ENCODE peak calls at places on chromosomes 7 and 10, in four cellular contexts. P is K562, T is HL-60, W is GM12878. U is an unnamed sample.

GRCh38 chr7:106010331-106010730 is 47.3 kb downstream of the CDHR3 start:
- DNase-seq in P (no peak), T (no peak), W (no peak), U (no peak)

GRCh38 chr7:142760071-142760642 is 10.6 kb upstream of the PRSS2 start:
- DNase-seq in P (no peak), T (no peak), W (no peak), U (no peak)

GRCh38 chr10:88865281-88865876 is 13.7 kb upstream of the ANKRD22 start:
- DNase-seq in P (no peak), T (no peak), W (no peak), U (no peak)

GRCh38 chr10:61642692-61643091 is 20.0 kb upstream of the CABCOCO1 start:
- DNase-seq in P (no peak), T (no peak), W (no peak), U (no peak)

GRCh38 chr10:128147064-128147463 is 20.8 kb upstream of the MKI67 start:
- DNase-seq in P (no peak), T (no peak), W (peak), U (no peak)

GRCh38 chr10:109978481-109978880 is 29.3 kb upstream of the ADD3 start:
- DNase-seq in P (peak), T (no peak), W (no peak), U (no peak)

GRCh38 chr7:134565643-134566136 is 16.8 kb downstream of the AKR1B15 start:
- DNase-seq in P (no peak), T (no peak), W (no peak), U (no peak)

GRCh38 chr7:2965745-2966270 is 77.9 kb downstream of the CARD11 start:
- DNase-seq in P (no peak), T (no peak), W (no peak), U (no peak)

GRCh38 chr7:55052081-55052480 is 33.3 kb downstream of the EGFR start:
- DNase-seq in P (no peak), T (no peak), W (no peak), U (no peak)

GRCh38 chr7:119086026-119086425 is 861.5 kb downstream of the ANKRD7 start:
- DNase-seq in P (no peak), T (no peak), W (no peak), U (no peak)

DNA sequence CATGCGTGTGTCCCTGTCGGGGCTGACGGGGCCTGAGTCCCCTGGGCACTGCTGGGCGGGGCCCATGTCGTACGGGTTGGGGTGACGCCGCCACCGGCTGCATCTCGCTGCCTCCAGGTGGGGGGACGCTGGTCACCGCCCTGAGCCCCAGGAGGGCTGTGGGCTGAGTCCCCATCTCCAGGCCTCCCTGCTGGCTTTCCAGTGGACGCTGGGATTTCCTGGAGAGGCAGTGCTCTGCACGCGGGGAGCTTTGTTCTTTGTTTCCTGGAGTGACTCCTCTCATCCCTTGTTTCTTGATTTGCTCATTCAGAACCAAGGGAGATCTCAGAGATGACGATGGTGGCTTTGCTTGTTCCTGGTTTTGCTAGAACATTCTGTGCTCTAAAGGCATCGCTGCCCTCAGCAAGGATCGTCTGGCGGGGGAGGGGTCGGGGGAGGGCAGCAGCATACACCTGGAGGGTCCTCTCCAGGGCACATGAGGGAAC is 21.0 kb downstream of the PWWP2B start:
- DNase-seq in P (no peak), T (no peak), W (no peak), U (no peak)
- TF ChIP-seq SPI1 in P (no peak), T (no peak), W (no peak), U (no peak)

DNA sequence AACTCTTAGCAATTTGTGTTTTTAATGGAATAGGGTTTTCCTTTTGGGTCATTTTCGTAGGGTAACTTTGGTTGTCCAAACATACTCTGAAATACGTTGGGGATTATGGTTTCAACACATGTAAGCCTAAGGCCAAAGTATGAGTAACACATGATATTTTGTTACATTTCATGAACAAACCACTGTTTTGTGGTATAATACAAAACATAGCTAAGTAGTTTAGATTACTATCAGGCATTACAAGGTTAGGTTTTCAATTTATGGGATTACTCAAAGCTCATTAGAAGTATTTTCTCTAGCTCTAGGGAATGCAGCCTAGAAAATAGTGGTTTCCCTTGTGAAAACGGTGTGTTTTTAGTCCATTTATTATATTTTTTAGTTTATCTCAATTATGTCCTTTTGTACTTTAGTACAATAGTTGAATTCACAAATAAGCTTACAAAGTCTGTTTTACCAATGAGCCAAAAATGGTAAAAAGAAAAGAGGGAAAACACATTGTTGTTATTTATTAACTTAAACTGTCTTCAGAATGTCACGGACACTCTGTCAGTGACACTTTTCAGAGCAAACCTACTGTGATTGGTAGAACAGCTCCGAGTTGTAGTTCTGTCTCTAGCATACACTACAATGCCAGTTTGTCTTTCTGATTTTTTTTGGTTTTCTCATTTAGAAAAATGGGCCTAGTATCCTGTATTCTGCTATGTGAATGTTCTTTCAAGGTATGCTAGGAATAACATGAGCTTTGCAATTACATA is 473.7 kb downstream of the SUGCT start:
- DNase-seq in P (no peak), T (no peak), W (no peak), U (no peak)
- TF ChIP-seq SPI1 in P (no peak), T (no peak), W (no peak), U (no peak)

DNA sequence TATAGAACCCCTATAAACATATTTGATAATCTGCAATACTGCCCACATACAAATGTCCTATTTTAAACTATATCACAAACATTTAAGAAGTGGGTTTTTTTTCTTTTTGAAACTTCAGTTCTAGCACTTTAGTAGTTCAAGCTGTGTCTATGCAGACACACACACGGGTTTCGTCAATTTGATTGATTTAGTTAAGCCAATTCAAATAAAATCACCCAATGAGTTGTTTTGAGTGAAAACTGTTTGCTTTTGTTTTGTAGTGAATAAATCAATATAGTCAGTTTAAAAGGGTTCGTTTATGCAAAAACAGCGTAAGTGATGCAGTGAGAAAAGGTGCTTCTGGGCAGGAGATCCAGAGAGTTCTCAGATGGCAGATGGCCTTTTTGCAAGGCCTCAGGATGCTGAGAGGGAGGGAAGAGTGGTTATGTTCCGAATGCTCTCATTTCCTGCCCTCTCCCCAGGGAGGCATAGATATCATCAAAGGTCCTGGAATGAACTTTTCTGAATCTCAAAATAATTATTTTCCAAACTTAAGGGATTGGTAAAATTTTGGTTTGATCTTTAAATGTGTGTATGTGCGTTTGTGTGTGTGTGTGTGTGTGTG is 102.7 kb downstream of the AGMO start:
- DNase-seq in P (no peak), T (no peak), W (no peak), U (no peak)
- TF ChIP-seq SPI1 in P (no peak), T (no peak), W (no peak), U (no peak)

GRCh38 chr10:14186245-14186644 is 144.5 kb downstream of the FRMD4A start:
- DNase-seq in P (peak), T (no peak), W (no peak), U (no peak)

GRCh38 chr10:14185501-14186045 is 145.2 kb downstream of the FRMD4A start:
- DNase-seq in P (peak), T (no peak), W (peak), U (peak)

GRCh38 chr10:14182781-14183180 is 147.9 kb downstream of the FRMD4A start:
- DNase-seq in P (peak), T (no peak), W (no peak), U (no peak)

GRCh38 chr10:14181197-14181936 is 149.4 kb downstream of the FRMD4A start:
- DNase-seq in P (peak), T (no peak), W (no peak), U (no peak)

DNA sequence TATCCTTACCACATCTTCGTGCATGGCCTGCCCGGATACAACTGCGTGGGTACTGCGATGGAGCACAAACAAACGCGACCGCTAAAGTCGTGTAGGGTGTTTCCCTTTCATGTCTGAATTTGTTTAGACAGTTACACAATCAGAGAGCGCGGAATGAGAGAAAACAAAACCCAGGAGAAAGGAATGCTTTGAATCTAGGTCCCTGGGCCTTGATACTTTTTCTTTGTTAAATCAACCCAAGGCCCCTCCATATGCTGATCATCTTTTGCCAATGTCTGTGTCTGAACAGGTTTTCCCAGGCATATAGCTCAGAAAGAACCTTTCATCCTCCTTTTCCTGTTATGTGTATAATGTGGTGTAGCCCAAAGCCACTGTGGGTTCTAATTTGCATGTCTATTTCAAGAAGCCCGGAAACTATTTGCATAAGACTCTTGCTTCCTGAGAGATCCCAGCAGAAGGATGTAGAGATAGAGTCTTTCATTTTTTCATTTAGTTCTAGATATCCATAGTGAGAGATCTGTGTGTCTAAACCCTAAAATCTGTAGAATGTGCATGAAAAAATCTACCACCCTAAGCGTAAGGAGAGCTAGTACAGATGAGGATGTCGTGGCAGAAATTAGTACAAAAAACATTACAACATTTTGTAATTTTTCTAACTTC is 145.8 kb downstream of the FRMD4A start:
- DNase-seq in P (peak), T (no peak), W (peak), U (peak)
- TF ChIP-seq SPI1 in P (no peak), T (no peak), W (no peak), U (no peak)

U was measured in GM12891.